ENCODE peak calls at places on chromosome 2, in five cellular contexts. M is COR-L47; X is NCI-H1694 treated with DMSO at 0.1 percent for 48 hours; Y is foreskin melanocyte; A is CD4-positive, alpha-beta memory T cell. Q is an unnamed sample.

GRCh38 chr2:105775809-105776559 is 31.3 kb downstream of the NCK2 start:
- DNase-seq in M (peak; percentile 64), X (no peak), Y (no peak), A (peak; percentile 66), Q (no peak)

GRCh38 chr2:39128919-39129391 is 8.1 kb upstream of the SOS1 start:
- DNase-seq in M (no peak), X (no peak), Y (no peak), A (peak; percentile 84), Q (no peak)

GRCh38 chr2:75200140-75200985 is 1.0 kb upstream of the TACR1 start:
- DNase-seq in M (peak; percentile 84), X (peak; percentile 67), Y (peak; percentile 11), A (no peak), Q (peak; percentile 7)

GRCh38 chr2:124149571-124149970 is 124.5 kb downstream of the CNTNAP5 start:
- DNase-seq in M (peak; percentile 14), X (no peak), Y (no peak), A (no peak), Q (peak; percentile 1)

GRCh38 chr2:29162204-29162928 is 47.2 kb downstream of the CLIP4 start:
- DNase-seq in M (no peak), X (no peak), Y (no peak), A (no peak), Q (no peak)

GRCh38 chr2:140506606-140507005 is 1624.2 kb downstream of the LRP1B start:
- DNase-seq in M (no peak), X (no peak), Y (peak; percentile 7), A (no peak), Q (no peak)

GRCh38 chr2:46365913-46366674 is 68.9 kb downstream of the EPAS1 start:
- DNase-seq in M (no peak), X (peak; percentile 24), Y (no peak), A (no peak), Q (no peak)

GRCh38 chr2:37688771-37689468 is 17.5 kb upstream of the CDC42EP3 start:
- DNase-seq in M (no peak), X (no peak), Y (no peak), A (no peak), Q (no peak)

GRCh38 chr2:11371099-11371937 is 26.9 kb upstream of the ROCK2 start:
- DNase-seq in M (no peak), X (no peak), Y (no peak), A (no peak), Q (no peak)

GRCh38 chr2:61575447-61575859 is 37.3 kb upstream of the XPO1 start:
- DNase-seq in M (no peak), X (no peak), Y (no peak), A (no peak), Q (no peak)

GRCh38 chr2:194696690-194697089 is 960.3 kb upstream of the SLC39A10 start:
- DNase-seq in M (no peak), X (no peak), Y (no peak), A (no peak), Q (no peak)